ENCODE peak calls at places on chromosome 5, in eight cellular contexts. F, X, W, A, N, T, U and B are unnamed samples.

GRCh38 chr5:169778622-169779596 is 141.8 kb downstream of the DOCK2 start:
- DNase-seq in A (no peak), F (no peak), N (no peak), X (no peak), U (no peak), T (no peak), W (no peak), B (no peak)

GRCh38 chr5:172691886-172692285 is 50.8 kb downstream of the NEURL1B start:
- DNase-seq in N (no peak), W (no peak), A (no peak), T (no peak), F (no peak), U (no peak), X (no peak), B (no peak)

GRCh38 chr5:134845335-134845851 is 375 bp upstream of the C5orf24 start:
- DNase-seq in A (no peak), W (no peak), X (no peak), T (no peak), U (no peak), F (no peak), N (no peak), B (no peak)

GRCh38 chr5:137629646-137630045 is 106.2 kb downstream of the KLHL3 start:
- DNase-seq in F (no peak), T (peak), A (no peak), U (peak), X (peak), N (peak), W (peak), B (peak)

GRCh38 chr5:42951847-42952411 is 88.2 kb downstream of the ANXA2R start:
- DNase-seq in X (no peak), F (no peak), U (no peak), A (peak), N (peak), T (no peak), W (no peak), B (no peak)

GRCh38 chr5:36599986-36600779 is 6.2 kb upstream of the SLC1A3 start:
- DNase-seq in X (no peak), N (peak), W (no peak), A (no peak), F (no peak), U (no peak), T (no peak), B (no peak)

GRCh38 chr5:66710557-66710956 is 114.4 kb downstream of the MAST4 start:
- DNase-seq in F (no peak), X (no peak), W (no peak), N (peak), A (no peak), T (no peak), U (no peak), B (no peak)

GRCh38 chr5:110268283-110268682 is 458.2 kb downstream of the TMEM232 start:
- DNase-seq in U (no peak), T (no peak), X (no peak), N (no peak), W (no peak), F (no peak), A (no peak), B (no peak)

GRCh38 chr5:61840354-61840753 is 465.7 kb upstream of the KIF2A start:
- DNase-seq in T (peak), N (no peak), F (no peak), A (no peak), U (no peak), W (no peak), X (no peak), B (no peak)

GRCh38 chr5:176697929-176698520 is 50.7 kb downstream of the TSPAN17 start:
- DNase-seq in T (no peak), N (no peak), A (no peak), U (no peak), X (no peak), W (no peak), F (no peak), B (no peak)

GRCh38 chr5:39639618-39640078 is 214.9 kb upstream of the DAB2 start:
- DNase-seq in A (no peak), X (no peak), T (no peak), N (peak), W (no peak), F (peak), U (no peak), B (peak)